ENCODE peak calls at places on chromosome 12, in four cellular contexts. E is kidney, R is AG10803, T is ELR. N is an unnamed sample.

GRCh38 chr12:76020731-76021672 is 10.6 kb downstream of the PHLDA1 start:
- DNase-seq in R (peak; percentile 97), T (peak; percentile 99), E (no peak), N (peak; percentile 70)

GRCh38 chr12:47577213-47577612 is 128.6 kb downstream of the RPAP3 start:
- DNase-seq in E (no peak), T (no peak), R (peak; percentile 41), N (no peak)

GRCh38 chr12:106049105-106049504 is 89.6 kb downstream of the NUAK1 start:
- DNase-seq in E (no peak), T (no peak), R (no peak), N (no peak)

GRCh38 chr12:3962661-3963483 is 89.7 kb upstream of the PARP11 start:
- DNase-seq in T (no peak), E (no peak), R (no peak), N (no peak)

GRCh38 chr12:26831959-26832816 is 806 bp downstream of the ITPR2 start:
- DNase-seq in R (peak; percentile 75), T (peak; percentile 94), E (peak; percentile 88), N (peak; percentile 45)

GRCh38 chr12:42987216-42987631 is 397.7 kb upstream of the PRICKLE1 start:
- DNase-seq in E (no peak), T (no peak), R (peak; percentile 0), N (no peak)

GRCh38 chr12:53726342-53726741 is 910 bp downstream of the CALCOCO1 start:
- DNase-seq in R (no peak), T (peak; percentile 51), E (no peak), N (no peak)

GRCh38 chr12:108129017-108129812 is at the start of gene WSCD2:
- DNase-seq in R (peak; percentile 20), T (peak; percentile 9), E (peak; percentile 75), N (peak; percentile 77)

GRCh38 chr12:26749781-26750180 is 83.2 kb downstream of the ITPR2 start:
- DNase-seq in E (no peak), T (no peak), R (no peak), N (no peak)

GRCh38 chr12:51222461-51222860 is 4.6 kb upstream of the POU6F1 start:
- DNase-seq in E (no peak), T (no peak), R (no peak), N (peak; percentile 20)

GRCh38 chr12:49043856-49044258 is 16.7 kb downstream of the KMT2D start:
- DNase-seq in R (peak; percentile 47), E (peak; percentile 83), T (peak; percentile 54), N (peak; percentile 41)

GRCh38 chr12:89521348-89522238 is 3.0 kb downstream of the GALNT4 start:
- DNase-seq in R (no peak), T (peak; percentile 33), E (no peak), N (no peak)

GRCh38 chr12:103672401-103673119 is 85.5 kb downstream of the STAB2 start:
- DNase-seq in E (no peak), R (no peak), T (no peak), N (peak; percentile 19)

GRCh38 chr12:53241623-53242412 is 9.8 kb upstream of the RARG start:
- DNase-seq in R (no peak), E (no peak), T (no peak), N (no peak)